ENCODE peak calls at places on chromosomes 3 and 15, in six cellular contexts. One of them, this sample, is unnamed.

GRCh38 chr3:132595036-132595435 is 2.0 kb upstream of the ACKR4 start:
- DNase-seq in colonic mucosa: no peak
- DNase-seq in AG10803: peak
- DNase-seq in tibial nerve: no peak
- DNase-seq in lower leg skin: no peak
- DNase-seq in fibroblast of pulmonary artery: peak
- DNase-seq in this sample: no peak

GRCh38 chr15:74265046-74265639 is 29.0 kb downstream of the CCDC33 start:
- DNase-seq in colonic mucosa: no peak
- DNase-seq in AG10803: peak
- DNase-seq in tibial nerve: no peak
- DNase-seq in lower leg skin: no peak
- DNase-seq in fibroblast of pulmonary artery: peak
- DNase-seq in this sample: no peak

GRCh38 chr15:62059818-62060115 is 480 bp downstream of the VPS13C start:
- DNase-seq in colonic mucosa: peak
- DNase-seq in AG10803: peak
- DNase-seq in tibial nerve: peak
- DNase-seq in lower leg skin: peak
- DNase-seq in fibroblast of pulmonary artery: peak
- DNase-seq in this sample: peak

GRCh38 chr15:74420193-74420905 is 13.4 kb downstream of the SEMA7A start:
- DNase-seq in colonic mucosa: no peak
- DNase-seq in AG10803: peak
- DNase-seq in tibial nerve: no peak
- DNase-seq in lower leg skin: no peak
- DNase-seq in fibroblast of pulmonary artery: no peak
- DNase-seq in this sample: no peak

GRCh38 chr3:23344886-23345285 is 141.8 kb downstream of the UBE2E2 start:
- DNase-seq in colonic mucosa: no peak
- DNase-seq in AG10803: no peak
- DNase-seq in tibial nerve: no peak
- DNase-seq in lower leg skin: no peak
- DNase-seq in fibroblast of pulmonary artery: no peak
- DNase-seq in this sample: no peak

GRCh38 chr15:74179101-74179841 is 5.8 kb downstream of the ISLR start:
- DNase-seq in colonic mucosa: no peak
- DNase-seq in AG10803: peak
- DNase-seq in tibial nerve: peak
- DNase-seq in lower leg skin: peak
- DNase-seq in fibroblast of pulmonary artery: peak
- DNase-seq in this sample: no peak

GRCh38 chr3:139559541-139559940 is 20.0 kb upstream of the RBP1 start:
- DNase-seq in colonic mucosa: no peak
- DNase-seq in AG10803: peak
- DNase-seq in tibial nerve: no peak
- DNase-seq in lower leg skin: no peak
- DNase-seq in fibroblast of pulmonary artery: no peak
- DNase-seq in this sample: no peak

GRCh38 chr3:41174703-41174964 is 24.7 kb upstream of the CTNNB1 start:
- DNase-seq in colonic mucosa: no peak
- DNase-seq in AG10803: no peak
- DNase-seq in tibial nerve: no peak
- DNase-seq in lower leg skin: no peak
- DNase-seq in fibroblast of pulmonary artery: no peak
- DNase-seq in this sample: no peak

GRCh38 chr3:50347187-50347813 is 1.8 kb upstream of the ZMYND10 start:
- DNase-seq in colonic mucosa: peak
- DNase-seq in AG10803: peak
- DNase-seq in tibial nerve: peak
- DNase-seq in lower leg skin: no peak
- DNase-seq in fibroblast of pulmonary artery: peak
- DNase-seq in this sample: peak

GRCh38 chr3:106135451-106136160 is 266.8 kb upstream of the CBLB start:
- DNase-seq in colonic mucosa: no peak
- DNase-seq in AG10803: no peak
- DNase-seq in tibial nerve: no peak
- DNase-seq in lower leg skin: peak
- DNase-seq in fibroblast of pulmonary artery: no peak
- DNase-seq in this sample: no peak

GRCh38 chr3:149934524-149934923 is 36.2 kb downstream of the PFN2 start:
- DNase-seq in colonic mucosa: no peak
- DNase-seq in AG10803: peak
- DNase-seq in tibial nerve: peak
- DNase-seq in lower leg skin: peak
- DNase-seq in fibroblast of pulmonary artery: peak
- DNase-seq in this sample: no peak

GRCh38 chr15:48298914-48299313 is 32.3 kb upstream of the DUT start:
- DNase-seq in colonic mucosa: no peak
- DNase-seq in AG10803: no peak
- DNase-seq in tibial nerve: no peak
- DNase-seq in lower leg skin: no peak
- DNase-seq in fibroblast of pulmonary artery: no peak
- DNase-seq in this sample: no peak

GRCh38 chr3:196502775-196503181 is 790 bp downstream of the RNF168 start:
- DNase-seq in colonic mucosa: peak
- DNase-seq in AG10803: peak
- DNase-seq in tibial nerve: peak
- DNase-seq in lower leg skin: peak
- DNase-seq in fibroblast of pulmonary artery: peak
- DNase-seq in this sample: peak

GRCh38 chr3:79467721-79468120 is 300.1 kb downstream of the ROBO1 start:
- DNase-seq in colonic mucosa: no peak
- DNase-seq in AG10803: no peak
- DNase-seq in tibial nerve: no peak
- DNase-seq in lower leg skin: no peak
- DNase-seq in fibroblast of pulmonary artery: no peak
- DNase-seq in this sample: no peak

GRCh38 chr15:68713874-68714273 is 106.8 kb downstream of the ANP32A start:
- DNase-seq in colonic mucosa: no peak
- DNase-seq in AG10803: no peak
- DNase-seq in tibial nerve: no peak
- DNase-seq in lower leg skin: no peak
- DNase-seq in fibroblast of pulmonary artery: no peak
- DNase-seq in this sample: no peak

GRCh38 chr3:20256144-20256543 is 70.1 kb upstream of the SGO1 start:
- DNase-seq in colonic mucosa: no peak
- DNase-seq in AG10803: no peak
- DNase-seq in tibial nerve: no peak
- DNase-seq in lower leg skin: no peak
- DNase-seq in fibroblast of pulmonary artery: peak
- DNase-seq in this sample: peak

GRCh38 chr15:29631076-29632070 is 190.9 kb downstream of the TJP1 start:
- DNase-seq in colonic mucosa: peak
- DNase-seq in AG10803: no peak
- DNase-seq in tibial nerve: no peak
- DNase-seq in lower leg skin: no peak
- DNase-seq in fibroblast of pulmonary artery: no peak
- DNase-seq in this sample: no peak

GRCh38 chr3:54146383-54147239 is 24.3 kb downstream of the CACNA2D3 start:
- DNase-seq in colonic mucosa: peak
- DNase-seq in AG10803: peak
- DNase-seq in tibial nerve: peak
- DNase-seq in lower leg skin: no peak
- DNase-seq in fibroblast of pulmonary artery: peak
- DNase-seq in this sample: peak

GRCh38 chr15:36878745-36879262 is 221.5 kb downstream of the MEIS2 start:
- DNase-seq in colonic mucosa: no peak
- DNase-seq in AG10803: no peak
- DNase-seq in tibial nerve: no peak
- DNase-seq in lower leg skin: no peak
- DNase-seq in fibroblast of pulmonary artery: no peak
- DNase-seq in this sample: no peak

GRCh38 chr3:33682770-33683169 is 35.3 kb downstream of the CLASP2 start:
- DNase-seq in colonic mucosa: no peak
- DNase-seq in AG10803: no peak
- DNase-seq in tibial nerve: no peak
- DNase-seq in lower leg skin: no peak
- DNase-seq in fibroblast of pulmonary artery: no peak
- DNase-seq in this sample: no peak

GRCh38 chr3:194617058-194617671 is 16.1 kb downstream of the TMEM44 start:
- DNase-seq in colonic mucosa: no peak
- DNase-seq in AG10803: no peak
- DNase-seq in tibial nerve: no peak
- DNase-seq in lower leg skin: no peak
- DNase-seq in fibroblast of pulmonary artery: no peak
- DNase-seq in this sample: no peak

GRCh38 chr3:13595001-13595421 is 46.1 kb downstream of the FBLN2 start:
- DNase-seq in colonic mucosa: no peak
- DNase-seq in AG10803: no peak
- DNase-seq in tibial nerve: no peak
- DNase-seq in lower leg skin: no peak
- DNase-seq in fibroblast of pulmonary artery: no peak
- DNase-seq in this sample: no peak

GRCh38 chr3:46593979-46594378 is 18.3 kb upstream of the FAM240A start:
- DNase-seq in colonic mucosa: no peak
- DNase-seq in AG10803: no peak
- DNase-seq in tibial nerve: no peak
- DNase-seq in lower leg skin: no peak
- DNase-seq in fibroblast of pulmonary artery: no peak
- DNase-seq in this sample: no peak

GRCh38 chr15:99253381-99254090 is 2.3 kb downstream of the LRRC28 start:
- DNase-seq in colonic mucosa: no peak
- DNase-seq in AG10803: peak
- DNase-seq in tibial nerve: no peak
- DNase-seq in lower leg skin: no peak
- DNase-seq in fibroblast of pulmonary artery: peak
- DNase-seq in this sample: no peak

GRCh38 chr3:24111711-24112110 is 166.6 kb downstream of the NR1D2 start:
- DNase-seq in colonic mucosa: no peak
- DNase-seq in AG10803: no peak
- DNase-seq in tibial nerve: no peak
- DNase-seq in lower leg skin: no peak
- DNase-seq in fibroblast of pulmonary artery: no peak
- DNase-seq in this sample: no peak

GRCh38 chr15:42010434-42010833 is 10.4 kb downstream of the PLA2G4E start:
- DNase-seq in colonic mucosa: no peak
- DNase-seq in AG10803: no peak
- DNase-seq in tibial nerve: no peak
- DNase-seq in lower leg skin: no peak
- DNase-seq in fibroblast of pulmonary artery: no peak
- DNase-seq in this sample: peak

GRCh38 chr3:56547486-56547885 is 9.5 kb upstream of the CCDC66 start:
- DNase-seq in colonic mucosa: no peak
- DNase-seq in AG10803: no peak
- DNase-seq in tibial nerve: no peak
- DNase-seq in lower leg skin: no peak
- DNase-seq in fibroblast of pulmonary artery: peak
- DNase-seq in this sample: no peak
- TF ChIP-seq CTCF in colonic mucosa: no peak
- TF ChIP-seq CTCF in AG10803: no peak
- TF ChIP-seq CTCF in tibial nerve: no peak
- TF ChIP-seq CTCF in lower leg skin: no peak
- TF ChIP-seq CTCF in fibroblast of pulmonary artery: peak
- TF ChIP-seq CTCF in this sample: no peak

DNA sequence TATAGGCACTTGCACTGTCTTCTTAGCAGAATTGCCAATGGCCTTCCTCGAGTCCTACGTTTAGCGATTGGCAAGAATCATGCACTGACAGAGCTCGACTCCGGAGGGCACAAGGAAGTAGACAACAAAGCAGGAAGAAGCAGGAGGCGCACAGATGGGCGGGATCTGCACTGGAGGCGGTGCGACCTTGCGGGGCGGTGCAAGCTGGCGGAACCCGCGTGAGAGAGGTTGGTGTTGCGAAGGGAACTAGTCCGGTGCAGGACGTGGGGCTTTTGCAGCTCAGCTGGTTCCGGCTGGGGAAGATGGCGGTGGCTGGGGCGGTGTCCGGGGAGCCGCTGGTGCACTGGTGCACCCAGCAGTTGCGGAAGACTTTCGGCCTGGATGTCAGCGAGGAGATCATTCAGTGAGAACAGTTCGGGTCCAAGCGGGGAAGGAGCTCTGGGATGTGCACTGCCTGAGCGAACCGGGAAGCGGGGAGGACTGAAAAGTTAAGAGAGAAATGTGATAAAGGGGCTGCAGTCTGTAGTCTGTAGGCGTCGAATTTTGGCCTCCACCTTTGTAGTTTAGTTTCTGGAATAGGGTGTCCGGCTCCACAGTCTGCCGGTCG is at the start of gene TRIP4:
- DNase-seq in colonic mucosa: peak
- DNase-seq in AG10803: peak
- DNase-seq in tibial nerve: peak
- DNase-seq in lower leg skin: peak
- DNase-seq in fibroblast of pulmonary artery: peak
- DNase-seq in this sample: peak
- TF ChIP-seq CTCF in colonic mucosa: no peak
- TF ChIP-seq CTCF in AG10803: no peak
- TF ChIP-seq CTCF in tibial nerve: no peak
- TF ChIP-seq CTCF in lower leg skin: peak
- TF ChIP-seq CTCF in fibroblast of pulmonary artery: no peak
- TF ChIP-seq CTCF in this sample: peak

GRCh38 chr3:7695067-7695466 is 806.6 kb upstream of the LMCD1 start:
- DNase-seq in colonic mucosa: no peak
- DNase-seq in AG10803: no peak
- DNase-seq in tibial nerve: no peak
- DNase-seq in lower leg skin: no peak
- DNase-seq in fibroblast of pulmonary artery: peak
- DNase-seq in this sample: no peak

GRCh38 chr3:7697538-7697937 is 804.1 kb upstream of the LMCD1 start:
- DNase-seq in colonic mucosa: no peak
- DNase-seq in AG10803: no peak
- DNase-seq in tibial nerve: no peak
- DNase-seq in lower leg skin: no peak
- DNase-seq in fibroblast of pulmonary artery: no peak
- DNase-seq in this sample: no peak

DNA sequence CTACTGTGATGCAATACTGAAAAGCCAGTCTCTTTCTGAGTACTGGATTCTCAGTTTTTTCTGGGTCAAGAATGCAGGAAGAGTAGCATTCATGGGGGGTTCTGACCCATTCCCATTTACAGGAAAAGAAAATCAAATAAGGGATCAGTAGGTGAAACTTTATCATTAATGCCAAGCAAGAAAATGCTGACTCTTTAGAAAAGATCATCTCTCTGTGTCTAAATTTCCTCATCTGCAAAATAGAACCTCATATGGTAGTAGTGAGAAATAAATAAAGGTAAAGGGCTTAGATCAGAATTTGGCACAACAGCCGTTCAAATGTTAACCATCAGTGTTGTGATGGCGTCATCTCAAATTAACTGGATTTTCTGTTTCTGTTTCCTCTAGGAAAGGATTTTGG is 807.6 kb upstream of the LMCD1 start:
- DNase-seq in colonic mucosa: no peak
- DNase-seq in AG10803: no peak
- DNase-seq in tibial nerve: no peak
- DNase-seq in lower leg skin: no peak
- DNase-seq in fibroblast of pulmonary artery: no peak
- DNase-seq in this sample: no peak
- TF ChIP-seq CTCF in colonic mucosa: no peak
- TF ChIP-seq CTCF in AG10803: no peak
- TF ChIP-seq CTCF in tibial nerve: no peak
- TF ChIP-seq CTCF in lower leg skin: no peak
- TF ChIP-seq CTCF in fibroblast of pulmonary artery: no peak
- TF ChIP-seq CTCF in this sample: no peak

DNA sequence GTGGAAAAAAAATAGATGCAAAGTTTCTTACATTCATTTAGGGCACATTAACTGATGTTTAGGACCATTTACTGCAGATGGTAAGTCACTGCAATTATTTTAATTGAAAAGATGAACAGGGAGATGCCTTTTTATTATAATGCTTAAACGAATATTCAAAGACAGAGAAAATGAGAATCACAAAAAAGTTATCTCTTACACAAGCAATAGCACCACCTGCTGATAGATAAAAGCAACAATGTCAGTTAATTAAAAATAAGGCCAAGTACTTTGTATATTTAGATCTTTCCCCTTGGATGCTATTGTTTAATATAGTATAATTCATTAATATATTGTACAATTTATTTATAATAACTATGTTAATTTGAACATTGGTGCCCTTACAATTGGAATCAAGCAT is 55.9 kb downstream of the IFT80 start:
- DNase-seq in colonic mucosa: no peak
- DNase-seq in AG10803: peak
- DNase-seq in tibial nerve: no peak
- DNase-seq in lower leg skin: no peak
- DNase-seq in fibroblast of pulmonary artery: peak
- DNase-seq in this sample: peak
- TF ChIP-seq CTCF in colonic mucosa: peak
- TF ChIP-seq CTCF in AG10803: peak
- TF ChIP-seq CTCF in tibial nerve: no peak
- TF ChIP-seq CTCF in lower leg skin: no peak
- TF ChIP-seq CTCF in fibroblast of pulmonary artery: peak
- TF ChIP-seq CTCF in this sample: peak

This sample was measured in GM13977.